ENCODE peak calls at places on chromosome 21, in ten cellular contexts. D is mesothelial cell of epicardium, J is GM13976, Y is cardiac fibroblast, K is WERI-Rb-1, B is GM12865, R is bronchial epithelial cell, M is ovary, O is neural crest cell, I is astrocyte. X is an unnamed sample.

GRCh38 chr21:31343680-31344480 is at the start of gene TIAM1:
- DNase-seq in O (peak; percentile 31), R (peak; percentile 85), K (no peak), B (no peak), J (no peak), M (no peak), I (peak; percentile 83), D (peak; percentile 47), Y (peak; percentile 79), X (no peak)

GRCh38 chr21:22927469-22927868 is 1929.3 kb downstream of the NCAM2 start:
- DNase-seq in I (no peak), K (no peak), Y (no peak), B (no peak), D (no peak), O (no peak), J (no peak), R (no peak), M (no peak), X (no peak)

GRCh38 chr21:35026617-35027557 is 22.2 kb downstream of the RUNX1 start:
- DNase-seq in Y (peak; percentile 49), D (peak; percentile 68), O (peak; percentile 16), J (peak; percentile 75), I (peak; percentile 67), M (no peak), K (no peak), B (peak; percentile 74), R (peak; percentile 15), X (no peak)

GRCh38 chr21:26966978-26967913 is at the start of gene ADAMTS5:
- DNase-seq in R (peak; percentile 47), D (peak; percentile 62), O (peak; percentile 37), J (no peak), M (peak; percentile 72), I (peak; percentile 43), Y (peak; percentile 81), K (no peak), B (no peak), X (peak; percentile 89)

GRCh38 chr21:18114735-18115134 is 129.9 kb upstream of the CHODL start:
- DNase-seq in I (no peak), J (no peak), K (no peak), Y (no peak), M (no peak), R (no peak), B (no peak), D (no peak), O (no peak), X (no peak)

GRCh38 chr21:46559291-46559983 is 45.4 kb downstream of the S100B start:
- DNase-seq in I (no peak), O (no peak), D (no peak), R (no peak), Y (no peak), J (peak; percentile 76), K (no peak), B (peak; percentile 55), M (no peak), X (no peak)

GRCh38 chr21:14991957-14992356 is 72.8 kb downstream of the NRIP1 start:
- DNase-seq in Y (peak; percentile 65), K (no peak), O (no peak), R (peak; percentile 75), B (no peak), J (no peak), I (no peak), M (no peak), D (no peak), X (no peak)

GRCh38 chr21:17802568-17802967 is 16.6 kb downstream of the C21orf91 start:
- DNase-seq in J (no peak), M (no peak), B (no peak), O (no peak), K (no peak), D (no peak), Y (peak; percentile 32), R (peak; percentile 73), I (peak; percentile 70), X (no peak)

GRCh38 chr21:42646076-42646825 is 7.2 kb upstream of the PDE9A start:
- DNase-seq in K (peak; percentile 66), O (no peak), J (no peak), D (no peak), I (no peak), Y (no peak), M (no peak), R (no peak), B (no peak), X (no peak)

DNA sequence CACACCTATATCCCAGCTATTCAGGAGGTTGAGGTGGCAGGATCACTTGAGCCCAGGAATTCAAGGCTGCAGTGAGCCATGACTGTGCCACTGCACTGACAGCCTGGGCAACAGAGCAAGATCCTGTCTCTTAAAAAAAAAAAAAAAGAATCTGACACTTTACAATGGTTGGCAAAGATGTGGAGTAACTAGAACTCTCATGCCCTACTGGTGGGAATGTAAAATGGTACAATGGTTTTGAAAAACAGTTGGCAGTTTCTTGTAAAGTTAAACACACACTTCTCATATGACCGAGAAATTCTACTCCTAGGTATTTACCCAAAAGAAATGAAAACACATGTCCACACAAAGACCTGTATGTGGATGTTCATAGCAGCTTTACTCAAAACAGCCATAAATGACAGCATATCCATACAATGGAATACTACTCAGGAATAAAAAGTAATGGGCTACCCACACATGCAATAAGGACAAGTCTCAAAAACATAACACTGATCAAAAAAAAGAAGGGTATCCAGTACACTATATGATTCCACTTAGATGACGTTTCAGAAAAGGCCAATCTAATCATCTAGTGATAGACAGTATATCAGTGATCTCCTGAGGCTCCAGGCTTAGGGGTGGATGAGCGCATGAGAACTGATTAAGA is 58.1 kb downstream of the HLCS start:
- DNase-seq in R (peak; percentile 23), K (no peak), J (no peak), I (peak; percentile 31), D (no peak), O (no peak), B (no peak), M (no peak), Y (peak; percentile 51), X (no peak)
- TF ChIP-seq CTCF in R (peak; percentile 14), K (no peak), J (no peak), I (no peak), D (peak; percentile 16), O (peak; percentile 36), B (no peak), M (no peak), Y (peak; percentile 16), X (peak; percentile 41)

GRCh38 chr21:41610042-41610839 is 102.3 kb upstream of the TMPRSS2 start:
- DNase-seq in B (peak; percentile 45), M (peak; percentile 36), D (peak; percentile 68), Y (peak; percentile 72), R (peak; percentile 63), I (peak; percentile 27), K (peak; percentile 74), O (peak; percentile 69), J (peak; percentile 64), X (no peak)
- TF ChIP-seq CTCF in B (peak; percentile 68), M (no peak), D (peak; percentile 58), Y (peak; percentile 97), R (peak; percentile 91), I (peak; percentile 87), K (peak; percentile 97), O (peak; percentile 76), J (peak; percentile 59), X (peak; percentile 71)

DNA sequence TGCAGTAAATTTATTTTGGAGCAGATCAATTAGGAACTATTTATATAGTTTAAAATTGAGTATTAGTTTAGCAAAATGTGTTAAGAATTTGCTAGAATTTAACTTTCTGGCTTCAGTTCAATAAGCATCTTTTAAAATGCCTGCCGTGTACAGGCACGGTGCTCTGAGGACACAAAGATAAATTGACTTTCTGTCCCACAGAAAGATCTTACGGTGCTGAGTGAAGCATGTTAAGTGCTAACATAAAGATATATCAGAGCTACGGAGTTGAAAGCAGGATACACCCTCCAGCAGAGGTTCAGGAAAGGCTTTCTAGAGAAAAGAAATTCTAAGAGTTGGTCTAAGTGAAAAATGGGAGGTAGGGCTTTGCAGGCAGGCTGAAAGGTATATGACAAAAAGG is 305.4 kb downstream of the GRIK1 start:
- DNase-seq in B (no peak), I (no peak), D (no peak), K (no peak), O (no peak), Y (no peak), J (no peak), R (no peak), M (no peak), X (no peak)
- TF ChIP-seq CTCF in B (no peak), I (no peak), D (no peak), K (no peak), O (no peak), Y (no peak), J (no peak), R (no peak), M (no peak), X (no peak)

DNA sequence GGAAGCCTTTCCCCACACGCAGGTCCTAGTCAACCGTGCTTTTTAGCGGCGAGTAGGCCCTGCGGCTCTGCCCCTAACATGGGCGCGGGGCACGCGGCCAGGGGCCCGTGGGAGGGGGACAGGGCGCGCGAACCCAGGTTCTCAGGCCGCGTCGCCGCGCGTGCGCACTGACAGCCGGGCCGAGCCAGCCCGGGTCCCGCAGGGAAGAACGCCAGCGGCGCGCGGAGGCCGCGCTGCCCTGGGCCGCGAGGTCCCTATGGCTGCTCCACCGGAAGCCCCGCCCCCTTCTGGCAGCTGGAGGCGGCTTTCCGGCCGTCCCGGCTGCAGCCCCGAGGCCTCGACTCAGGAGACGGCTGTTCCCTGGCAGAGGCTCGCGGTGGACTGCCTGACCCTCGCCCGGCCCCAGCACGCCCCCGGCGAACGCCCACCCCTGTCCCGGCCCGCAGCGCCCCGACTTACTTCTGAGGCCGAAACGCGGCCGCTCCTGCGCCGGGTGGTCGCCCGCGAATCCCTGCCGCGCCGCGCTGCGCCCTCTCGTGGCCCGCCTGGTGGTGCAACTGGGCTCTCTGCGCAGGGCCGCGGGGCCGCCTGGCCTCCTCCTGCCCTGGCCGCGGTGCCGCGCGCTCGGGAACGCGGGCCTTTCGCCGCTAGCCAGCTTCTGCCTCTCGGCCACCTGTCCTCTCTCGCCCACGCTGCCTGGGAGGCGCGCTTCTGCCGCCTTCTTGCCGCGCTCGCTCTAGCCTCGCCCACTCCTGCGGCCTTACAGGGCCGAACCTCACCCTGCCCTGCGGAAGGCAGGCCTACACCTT is 16.6 kb upstream of the RIPPLY3 start:
- DNase-seq in M (peak; percentile 94), D (peak; percentile 88), K (peak; percentile 98), B (peak; percentile 96), Y (peak; percentile 92), J (peak; percentile 97), O (peak; percentile 83), I (peak; percentile 79), R (peak; percentile 70), X (peak; percentile 97)
- TF ChIP-seq CTCF in M (peak; percentile 98), D (peak; percentile 81), K (peak; percentile 92), B (peak; percentile 83), Y (peak; percentile 31), J (peak; percentile 94), O (peak; percentile 91), I (peak; percentile 39), R (peak; percentile 63), X (peak; percentile 96)

GRCh38 chr21:36542312-36543101 is 62.6 kb upstream of the CLDN14 start:
- DNase-seq in M (no peak), I (no peak), R (peak; percentile 3), Y (no peak), B (peak; percentile 94), D (no peak), K (no peak), J (peak; percentile 82), O (no peak), X (no peak)
- TF ChIP-seq CTCF in M (no peak), I (no peak), R (peak; percentile 2), Y (no peak), B (peak; percentile 62), D (no peak), K (no peak), J (peak; percentile 45), O (no peak), X (no peak)